ENCODE peak calls at places on chromosome 20, in six cellular contexts. V is CD8-positive, alpha-beta memory T cell; X is Peyer's patch; J is tibial artery; K is small intestine; D is ovary. M is an unnamed sample.

GRCh38 chr20:34222208-34222607 is 19.0 kb upstream of the ASIP start:
- DNase-seq in K (no peak), J (no peak), V (no peak), D (no peak), X (no peak), M (no peak)

GRCh38 chr20:53774487-53775203 is 181.0 kb upstream of the ZNF217 start:
- DNase-seq in X (no peak), K (no peak), J (no peak), V (no peak), D (no peak), M (no peak)

GRCh38 chr20:33554914-33555420 is 65.1 kb downstream of the CBFA2T2 start:
- DNase-seq in K (peak; percentile 88), J (no peak), V (peak; percentile 90), D (no peak), X (no peak), M (no peak)

GRCh38 chr20:41405436-41405835 is 38.8 kb upstream of the EMILIN3 start:
- DNase-seq in D (no peak), K (no peak), J (no peak), V (no peak), X (no peak), M (no peak)

GRCh38 chr20:32997431-32997830 is 6.8 kb downstream of the SUN5 start:
- DNase-seq in K (no peak), D (no peak), V (no peak), X (no peak), J (no peak), M (no peak)

GRCh38 chr20:40983898-40984297 is 44.7 kb upstream of the TOP1 start:
- DNase-seq in D (no peak), X (no peak), J (no peak), K (no peak), V (no peak), M (no peak)

GRCh38 chr20:64112691-64113443 is 5.5 kb upstream of the NPBWR2 start:
- DNase-seq in K (no peak), J (peak; percentile 46), X (peak; percentile 39), V (no peak), D (no peak), M (peak; percentile 20)

GRCh38 chr20:63843222-63843621 is 12.2 kb upstream of the ZBTB46 start:
- DNase-seq in K (no peak), D (no peak), J (no peak), X (no peak), V (no peak), M (no peak)

GRCh38 chr20:41837669-41838224 is 219.6 kb upstream of the CHD6 start:
- DNase-seq in J (no peak), D (no peak), K (no peak), X (no peak), V (no peak), M (no peak)

GRCh38 chr20:8540466-8540865 is 408.4 kb downstream of the PLCB1 start:
- DNase-seq in D (no peak), V (no peak), J (no peak), K (no peak), X (no peak), M (no peak)

GRCh38 chr20:54560357-54560756 is 85.0 kb downstream of the DOK5 start:
- DNase-seq in D (no peak), X (no peak), J (no peak), V (no peak), K (no peak), M (no peak)

GRCh38 chr20:36808317-36809257 is 35.0 kb upstream of the DSN1 start:
- DNase-seq in D (no peak), X (peak; percentile 86), J (no peak), V (peak; percentile 44), K (peak; percentile 90), M (peak; percentile 88)

GRCh38 chr20:39700527-39700926 is 738.4 kb downstream of the DHX35 start:
- DNase-seq in D (no peak), X (no peak), J (no peak), K (no peak), V (no peak), M (no peak)

GRCh38 chr20:24149881-24150307 is 161.3 kb upstream of the GGTLC1 start:
- DNase-seq in D (no peak), V (no peak), J (no peak), K (peak; percentile 9), X (no peak), M (peak; percentile 37)

GRCh38 chr20:59253325-59253724 is 47.1 kb upstream of the EDN3 start:
- DNase-seq in J (no peak), X (no peak), D (no peak), V (peak; percentile 50), K (peak; percentile 40), M (no peak)

GRCh38 chr20:34621036-34621343 is 55.9 kb downstream of the PIGU start:
- DNase-seq in K (no peak), V (no peak), J (no peak), D (no peak), X (no peak), M (no peak)

GRCh38 chr20:63775096-63775978 is 35.8 kb downstream of the SLC2A4RG start:
- DNase-seq in X (no peak), D (peak; percentile 81), V (peak; percentile 34), K (no peak), J (no peak), M (peak; percentile 85)

GRCh38 chr20:11738852-11739251 is 178.8 kb upstream of the BTBD3 start:
- DNase-seq in K (no peak), V (no peak), J (no peak), D (no peak), X (no peak), M (no peak)

GRCh38 chr20:49591217-49591865 is 23.4 kb upstream of the PTGIS start:
- DNase-seq in D (no peak), J (no peak), V (no peak), X (no peak), K (peak; percentile 45), M (no peak)
- H3K27ac ChIP-seq in D (peak overlapping the region; percentile 70), J (peak overlapping the region; percentile 99), V (no peak overlapping the region), X (no peak overlapping the region), K (peak overlapping the region; percentile 24), M (peak overlapping the region; percentile 82)

DNA sequence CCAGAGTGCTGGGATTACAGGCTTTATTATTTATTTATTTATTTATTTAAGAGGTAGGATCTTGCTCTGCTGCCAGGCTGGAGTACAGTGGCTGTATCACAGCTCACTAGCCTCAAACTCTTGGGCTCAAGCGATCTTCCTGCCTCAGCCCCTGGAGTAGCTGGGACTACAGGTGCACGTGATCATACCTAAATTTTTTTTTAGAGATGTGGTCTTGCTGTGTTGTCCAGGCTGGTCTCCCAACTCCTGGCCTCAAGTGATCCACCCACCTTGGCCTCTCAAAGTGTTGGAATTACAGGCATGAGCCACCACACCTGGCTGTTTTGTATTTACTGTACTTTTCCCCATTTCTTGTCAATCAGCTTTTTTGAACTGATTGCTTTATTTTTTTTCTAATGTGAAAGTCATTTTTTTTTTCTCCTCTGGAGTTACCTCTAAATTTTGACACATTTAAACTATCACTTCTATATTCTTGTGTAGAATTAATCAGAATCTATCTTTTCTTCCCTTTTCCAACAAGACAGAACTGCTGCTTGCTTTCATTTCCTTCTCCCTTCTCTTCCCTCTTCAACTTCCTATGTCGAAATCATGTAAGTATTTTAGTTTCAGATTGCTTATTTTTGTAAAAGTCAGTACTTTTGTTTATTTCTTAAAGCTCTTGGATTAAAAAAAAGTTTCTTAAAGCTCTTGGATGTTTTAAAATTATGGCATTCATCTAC is 12.0 kb downstream of the PANK2 start:
- DNase-seq in K (no peak), X (no peak), D (no peak), J (no peak), V (no peak), M (no peak)
- H3K27ac ChIP-seq in K (no peak overlapping the region), X (no peak overlapping the region), D (no peak overlapping the region), J (peak overlapping the region; percentile 39), V (no peak overlapping the region), M (no peak overlapping the region)

GRCh38 chr20:45967551-45968080 is 4.4 kb downstream of the ZNF335 start:
- DNase-seq in J (peak; percentile 60), V (no peak), K (no peak), X (peak; percentile 39), D (no peak), M (no peak)
- H3K27ac ChIP-seq in J (no peak overlapping the region), V (no peak overlapping the region), K (no peak overlapping the region), X (no peak overlapping the region), D (no peak overlapping the region), M (no peak overlapping the region)

GRCh38 chr20:25285091-25285647 is 37.3 kb downstream of the PYGB start:
- DNase-seq in J (peak; percentile 57), K (no peak), X (peak; percentile 40), V (no peak), D (peak; percentile 7), M (peak; percentile 47)
- H3K27ac ChIP-seq in J (no peak overlapping the region), K (no peak overlapping the region), X (no peak overlapping the region), V (no peak overlapping the region), D (no peak overlapping the region), M (no peak overlapping the region)

DNA sequence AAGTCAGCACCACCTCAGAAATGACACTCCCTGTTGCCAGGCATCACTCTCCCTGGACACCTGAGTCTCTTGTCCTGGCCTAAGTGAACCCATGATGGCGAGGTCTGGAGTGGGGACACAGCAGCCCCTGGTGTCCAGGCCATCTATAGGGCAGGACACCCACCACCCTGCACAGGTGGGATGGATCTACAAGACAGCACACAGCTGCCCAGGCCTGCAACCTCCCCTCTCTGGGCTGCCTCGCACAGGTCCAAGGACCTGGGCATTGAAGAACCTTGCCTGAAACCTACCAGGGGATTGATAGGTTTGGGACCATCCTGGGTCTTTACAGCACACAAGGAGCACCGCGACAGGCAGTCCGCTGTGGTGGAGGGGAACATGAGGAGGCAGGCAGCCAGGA is 11.2 kb downstream of the PDYN start:
- DNase-seq in X (no peak), J (no peak), K (no peak), D (no peak), V (no peak), M (no peak)
- H3K27ac ChIP-seq in X (no peak overlapping the region), J (no peak overlapping the region), K (no peak overlapping the region), D (no peak overlapping the region), V (no peak overlapping the region), M (no peak overlapping the region)

GRCh38 chr20:44301285-44301684 is 9.7 kb downstream of the FITM2 start:
- DNase-seq in J (no peak), D (no peak), X (no peak), V (no peak), K (no peak), M (no peak)
- H3K27ac ChIP-seq in J (no peak overlapping the region), D (no peak overlapping the region), X (no peak overlapping the region), V (no peak overlapping the region), K (no peak overlapping the region), M (peak overlapping the region; percentile 43)

GRCh38 chr20:6017880-6018279 is 36.0 kb downstream of the LRRN4 start:
- DNase-seq in V (no peak), K (no peak), J (no peak), X (no peak), D (no peak), M (no peak)

GRCh38 chr20:6012166-6012565 is 41.7 kb downstream of the LRRN4 start:
- DNase-seq in X (no peak), D (no peak), K (no peak), J (no peak), V (no peak), M (no peak)

GRCh38 chr20:6014017-6014416 is 39.8 kb downstream of the LRRN4 start:
- DNase-seq in V (no peak), D (no peak), J (no peak), K (no peak), X (no peak), M (no peak)

GRCh38 chr20:6014957-6015356 is 38.9 kb downstream of the LRRN4 start:
- DNase-seq in D (no peak), K (no peak), X (no peak), J (no peak), V (no peak), M (no peak)

DNA sequence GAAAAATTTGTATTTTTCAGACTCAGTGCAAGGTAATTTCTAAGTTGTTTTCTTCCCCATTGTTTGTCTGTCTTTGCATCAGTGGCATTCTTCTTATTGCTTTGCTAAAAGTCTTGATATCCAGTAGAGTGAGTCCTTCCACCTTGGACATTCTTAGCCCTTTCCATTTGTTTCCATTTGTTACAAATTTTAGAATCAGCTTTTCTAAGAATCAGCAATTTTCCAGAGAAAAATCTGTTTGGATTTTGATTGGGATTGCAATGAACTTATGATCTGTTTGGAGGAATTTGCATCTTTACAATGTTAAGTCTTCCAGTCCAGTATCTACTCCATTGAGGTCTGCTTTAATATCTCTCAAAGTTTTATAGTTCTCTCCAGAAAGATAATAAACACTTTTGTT is 36.4 kb downstream of the LRRN4 start:
- DNase-seq in X (no peak), D (no peak), V (no peak), J (no peak), K (no peak), M (no peak)
- H3K27ac ChIP-seq in X (no peak overlapping the region), D (no peak overlapping the region), V (no peak overlapping the region), J (no peak overlapping the region), K (no peak overlapping the region), M (no peak overlapping the region)